ENCODE peak calls at places on chromosomes 13 and 19, in seven cellular contexts. C is GM12878, J is stomach, H is transverse colon, N is cardiac fibroblast, Q is suprapubic skin, D is upper lobe of left lung. R is an unnamed sample.

GRCh38 chr19:2629491-2630351 is 72.8 kb downstream of the GNG7 start:
- DNase-seq in J (no peak), H (no peak), C (no peak), N (no peak), Q (no peak), D (no peak), R (no peak)

GRCh38 chr13:27375686-27376326 is 48.6 kb upstream of the GTF3A start:
- DNase-seq in Q (peak; percentile 81), N (peak; percentile 75), C (no peak), H (peak; percentile 72), J (peak; percentile 70), D (peak; percentile 32), R (peak; percentile 45)

GRCh38 chr13:43127103-43127817 is 103.9 kb downstream of the DNAJC15 start:
- DNase-seq in J (no peak), H (no peak), C (no peak), N (peak; percentile 15), D (no peak), Q (no peak), R (no peak)

GRCh38 chr19:32453736-32454135 is 48.2 kb downstream of the DPY19L3 start:
- DNase-seq in C (no peak), H (no peak), D (no peak), N (peak; percentile 72), Q (no peak), J (no peak), R (no peak)

GRCh38 chr19:35908977-35909683 is 1.0 kb upstream of the TYROBP start:
- DNase-seq in J (peak; percentile 55), N (no peak), C (no peak), H (peak; percentile 68), D (peak; percentile 48), Q (no peak), R (no peak)

GRCh38 chr13:26377038-26377437 is 123.1 kb downstream of the CDK8 start:
- DNase-seq in H (no peak), J (no peak), C (no peak), Q (no peak), N (peak; percentile 50), D (no peak), R (no peak)

GRCh38 chr13:30142502-30143211 is 164.7 kb downstream of the KATNAL1 start:
- DNase-seq in N (peak; percentile 98), C (no peak), H (peak; percentile 34), J (no peak), D (peak; percentile 65), Q (no peak), R (peak; percentile 98)

GRCh38 chr19:4503224-4504170 is 14.8 kb downstream of the PLIN4 start:
- DNase-seq in D (peak; percentile 82), H (no peak), Q (no peak), J (no peak), C (no peak), N (no peak), R (no peak)

GRCh38 chr19:2923510-2923909 is 21.3 kb downstream of the ZNF77 start:
- DNase-seq in C (no peak), N (peak; percentile 25), D (no peak), H (no peak), J (no peak), Q (no peak), R (peak; percentile 59)

GRCh38 chr13:24271611-24272451 is 37.5 kb upstream of the C1QTNF9 start:
- DNase-seq in H (peak; percentile 72), N (peak; percentile 77), C (peak; percentile 70), Q (no peak), J (peak; percentile 70), D (peak; percentile 85), R (peak; percentile 78)

GRCh38 chr19:48258350-48258749 is 2.6 kb upstream of the CARD8 start:
- DNase-seq in C (no peak), H (no peak), Q (no peak), N (peak; percentile 52), D (no peak), J (no peak), R (no peak)

GRCh38 chr13:64052526-64052925 is 2636.9 kb upstream of the PCDH20 start:
- DNase-seq in Q (no peak), D (no peak), N (no peak), H (no peak), C (no peak), J (no peak), R (no peak)
- TF ChIP-seq CTCF in Q (no peak), D (no peak), N (no peak), H (no peak), C (no peak), J (no peak), R (no peak)

GRCh38 chr19:5975388-5975728 is 2.6 kb downstream of the RANBP3 start:
- DNase-seq in J (no peak), C (no peak), Q (no peak), D (no peak), H (no peak), N (no peak), R (no peak)
- H3K4me3 ChIP-seq in J (no peak overlapping the region), C (peak overlapping the region; percentile 90), Q (no peak overlapping the region), D (no peak overlapping the region), H (no peak overlapping the region), N (no peak overlapping the region), R (no peak overlapping the region)

DNA sequence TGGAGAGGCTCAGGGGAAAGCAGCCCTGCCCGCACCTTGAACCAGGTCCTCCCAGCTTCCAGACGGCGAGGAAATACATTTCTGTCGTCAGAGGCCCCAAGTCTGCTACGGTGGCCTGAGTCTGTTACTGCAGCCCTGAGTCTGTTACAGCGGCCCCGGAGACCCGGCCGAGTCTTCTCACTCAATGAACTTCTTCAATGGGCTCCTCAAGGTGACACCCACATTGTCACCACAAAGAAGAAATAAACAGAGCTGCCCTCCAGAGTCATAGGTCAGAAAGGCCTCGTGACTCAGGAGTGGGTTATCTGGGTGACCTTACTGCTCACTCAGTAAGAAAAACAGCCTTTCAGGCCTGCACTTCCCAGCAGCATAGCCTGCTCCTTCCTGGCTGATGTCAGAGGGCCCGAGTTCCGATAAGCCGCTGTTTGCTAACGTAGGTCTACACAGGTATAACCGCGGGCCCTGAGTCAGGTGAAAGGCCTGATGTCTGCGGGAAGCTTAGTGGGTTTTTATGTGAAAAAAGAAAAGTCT is 66.9 kb upstream of the TM9SF2 start:
- DNase-seq in C (no peak), D (no peak), H (peak; percentile 44), N (no peak), J (peak; percentile 54), Q (no peak), R (no peak)
- TF ChIP-seq CTCF in C (no peak), D (no peak), H (no peak), N (no peak), J (no peak), Q (no peak), R (no peak)

DNA sequence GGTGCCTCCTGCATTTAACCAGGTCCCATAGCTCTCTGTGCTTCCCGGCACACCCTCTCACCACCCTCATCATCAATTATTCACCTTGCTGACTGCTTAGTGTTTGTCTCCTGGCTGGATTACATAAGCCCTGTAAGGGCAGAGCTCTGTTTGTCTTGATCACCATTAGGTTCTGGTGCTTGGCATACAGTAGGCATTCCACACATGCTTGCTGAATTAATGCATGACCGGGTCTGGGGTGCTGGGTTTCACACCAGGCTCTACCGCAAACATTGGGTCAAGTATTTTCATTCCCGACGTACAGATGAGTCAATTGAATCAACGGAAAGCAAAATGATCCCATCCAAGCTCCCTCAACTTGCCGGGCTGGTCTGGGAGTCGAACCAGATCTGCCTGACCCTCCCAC is 28.5 kb downstream of the VAV1 start:
- DNase-seq in N (peak; percentile 78), D (no peak), J (no peak), C (no peak), Q (no peak), H (no peak), R (peak; percentile 2)
- H3K4me3 ChIP-seq in N (no peak overlapping the region), D (no peak overlapping the region), J (peak overlapping the region; percentile 37), C (peak overlapping the region; percentile 66), Q (peak overlapping the region; percentile 40), H (peak overlapping the region; percentile 35), R (no peak overlapping the region)

GRCh38 chr13:32914686-32915085 is 101.5 kb upstream of the KL start:
- DNase-seq in D (no peak), J (no peak), C (no peak), N (no peak), Q (no peak), H (no peak), R (no peak)

GRCh38 chr13:32917504-32917903 is 98.7 kb upstream of the KL start:
- DNase-seq in C (peak; percentile 33), Q (no peak), J (no peak), H (no peak), D (no peak), N (peak; percentile 49), R (no peak)

GRCh38 chr13:32905864-32906180 is 110.4 kb upstream of the KL start:
- DNase-seq in C (no peak), D (no peak), J (no peak), N (no peak), H (peak; percentile 10), Q (no peak), R (peak; percentile 46)

GRCh38 chr13:32910530-32910929 is 105.7 kb upstream of the KL start:
- DNase-seq in J (no peak), Q (no peak), C (no peak), N (no peak), H (no peak), D (no peak), R (no peak)

GRCh38 chr13:32911506-32911905 is 104.7 kb upstream of the KL start:
- DNase-seq in C (no peak), H (no peak), J (no peak), N (peak; percentile 67), D (no peak), Q (no peak), R (no peak)
- TF ChIP-seq CTCF in C (peak; percentile 71), H (no peak), J (no peak), N (peak; percentile 53), D (no peak), Q (no peak), R (peak; percentile 32)

DNA sequence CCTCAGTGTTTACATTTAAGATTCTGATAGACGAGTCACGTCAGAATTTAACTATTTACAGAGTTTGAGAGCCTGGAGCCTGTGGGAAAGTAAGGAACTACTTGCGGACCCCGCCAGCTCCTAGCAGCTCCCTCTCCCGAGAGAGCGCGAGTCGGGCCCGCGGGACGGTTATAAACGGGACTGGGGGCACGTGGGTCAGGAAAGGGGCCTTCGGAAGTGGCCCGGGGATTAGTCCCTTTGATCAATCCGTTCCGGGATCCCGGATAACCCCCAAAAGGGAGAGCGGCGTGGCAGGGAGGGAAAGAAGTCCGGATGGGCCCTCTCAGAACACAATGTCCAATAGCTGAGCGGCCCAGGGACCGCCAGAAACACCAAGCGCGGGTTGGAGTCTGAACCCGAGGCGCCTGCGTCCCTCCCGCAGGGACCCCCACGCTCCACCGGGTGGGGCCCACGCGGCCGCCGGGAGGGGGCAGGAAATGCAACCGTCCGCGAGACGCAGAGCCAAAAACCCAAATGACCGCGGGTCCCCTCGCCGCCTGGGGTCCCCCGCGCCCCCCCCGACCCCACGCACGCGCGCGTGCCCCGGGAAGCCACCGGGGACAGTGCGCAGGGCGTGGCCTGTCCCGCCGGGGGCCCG is 3.6 kb downstream of the ZIC5 start:
- DNase-seq in N (no peak), C (no peak), Q (no peak), D (peak; percentile 86), J (no peak), H (no peak), R (no peak)
- H3K4me3 ChIP-seq in N (no peak overlapping the region), C (no peak overlapping the region), Q (peak overlapping the region; percentile 47), D (no peak overlapping the region), J (peak overlapping the region; percentile 25), H (peak overlapping the region; percentile 45), R (peak overlapping the region; percentile 71)

DNA sequence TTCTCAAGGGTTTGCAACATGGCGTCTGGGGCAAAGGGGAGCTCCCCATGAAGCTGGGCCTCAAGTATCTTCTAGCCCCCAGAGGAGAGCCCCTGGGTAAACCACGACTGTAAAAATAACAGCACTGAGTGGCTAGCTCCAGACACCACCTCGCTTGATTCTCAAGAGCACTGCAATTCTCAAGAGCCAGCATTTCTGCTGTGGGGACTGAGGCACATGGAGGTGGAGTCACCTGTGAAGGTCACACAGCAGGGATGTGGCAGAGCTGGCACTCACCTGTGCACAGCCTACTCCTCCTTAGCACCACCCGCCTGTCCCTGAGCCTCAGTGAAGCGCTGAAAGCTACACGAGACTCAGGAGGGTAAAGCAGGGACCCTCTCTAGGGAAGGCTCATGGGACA is 20.7 kb upstream of the CCNP start:
- DNase-seq in D (no peak), Q (no peak), N (no peak), C (no peak), H (no peak), J (no peak), R (no peak)
- TF ChIP-seq CTCF in D (no peak), Q (no peak), N (no peak), C (no peak), H (no peak), J (no peak), R (no peak)

R was measured in astrocyte of the cerebellum.